ENCODE peak calls at places on chromosomes 12 and 14, in five cellular contexts. One of them, this sample, is unnamed. For H3K27me3, the result is how much of the 10 kb centered on the place peaks cover.

GRCh38 chr14:30656190-30656632 is 34.1 kb downstream of the SCFD1 start:
- DNase-seq in uterus: peak
- DNase-seq in CD4-positive, alpha-beta T cell: no peak
- DNase-seq in astrocyte: peak
- DNase-seq in naive thymus-derived CD4-positive, alpha-beta T cell: peak
- DNase-seq in this sample: peak

GRCh38 chr14:46058964-46059580 is 592.5 kb downstream of the RPL10L start:
- DNase-seq in uterus: no peak
- DNase-seq in CD4-positive, alpha-beta T cell: no peak
- DNase-seq in astrocyte: no peak
- DNase-seq in naive thymus-derived CD4-positive, alpha-beta T cell: no peak
- DNase-seq in this sample: no peak

GRCh38 chr12:1103632-1104031 is 112.6 kb downstream of the ERC1 start:
- DNase-seq in uterus: no peak
- DNase-seq in CD4-positive, alpha-beta T cell: no peak
- DNase-seq in astrocyte: no peak
- DNase-seq in naive thymus-derived CD4-positive, alpha-beta T cell: no peak
- DNase-seq in this sample: no peak

GRCh38 chr12:65695077-65695865 is 129.0 kb upstream of the HMGA2 start:
- DNase-seq in uterus: no peak
- DNase-seq in CD4-positive, alpha-beta T cell: no peak
- DNase-seq in astrocyte: peak
- DNase-seq in naive thymus-derived CD4-positive, alpha-beta T cell: no peak
- DNase-seq in this sample: peak

GRCh38 chr12:1930816-1931597 is 12.6 kb upstream of the CACNA2D4 start:
- DNase-seq in uterus: peak
- DNase-seq in CD4-positive, alpha-beta T cell: no peak
- DNase-seq in astrocyte: no peak
- DNase-seq in naive thymus-derived CD4-positive, alpha-beta T cell: no peak
- DNase-seq in this sample: no peak

GRCh38 chr12:42240131-42240750 is 2.2 kb upstream of the YAF2 start:
- DNase-seq in uterus: no peak
- DNase-seq in CD4-positive, alpha-beta T cell: no peak
- DNase-seq in astrocyte: no peak
- DNase-seq in naive thymus-derived CD4-positive, alpha-beta T cell: no peak
- DNase-seq in this sample: no peak

GRCh38 chr12:25186788-25187397 is 8.1 kb downstream of the DNAI7 start:
- DNase-seq in uterus: no peak
- DNase-seq in CD4-positive, alpha-beta T cell: no peak
- DNase-seq in astrocyte: peak
- DNase-seq in naive thymus-derived CD4-positive, alpha-beta T cell: peak
- DNase-seq in this sample: peak

GRCh38 chr12:116508145-116509121 is 50.7 kb upstream of the MAP1LC3B2 start:
- DNase-seq in uterus: peak
- DNase-seq in CD4-positive, alpha-beta T cell: no peak
- DNase-seq in astrocyte: no peak
- DNase-seq in naive thymus-derived CD4-positive, alpha-beta T cell: peak
- DNase-seq in this sample: peak

GRCh38 chr12:10241781-10242180 is 29.1 kb downstream of the GABARAPL1 start:
- DNase-seq in uterus: no peak
- DNase-seq in CD4-positive, alpha-beta T cell: no peak
- DNase-seq in astrocyte: no peak
- DNase-seq in naive thymus-derived CD4-positive, alpha-beta T cell: no peak
- DNase-seq in this sample: no peak

GRCh38 chr14:32012062-32012461 is 65.0 kb upstream of the ARHGAP5 start:
- DNase-seq in uterus: no peak
- DNase-seq in CD4-positive, alpha-beta T cell: no peak
- DNase-seq in astrocyte: no peak
- DNase-seq in naive thymus-derived CD4-positive, alpha-beta T cell: no peak
- DNase-seq in this sample: no peak

GRCh38 chr14:91215381-91215780 is 29.1 kb downstream of the GPR68 start:
- DNase-seq in uterus: no peak
- DNase-seq in CD4-positive, alpha-beta T cell: no peak
- DNase-seq in astrocyte: no peak
- DNase-seq in naive thymus-derived CD4-positive, alpha-beta T cell: no peak
- DNase-seq in this sample: no peak

GRCh38 chr14:58915646-58916045 is 272.8 kb upstream of the DAAM1 start:
- DNase-seq in uterus: no peak
- DNase-seq in CD4-positive, alpha-beta T cell: no peak
- DNase-seq in astrocyte: no peak
- DNase-seq in naive thymus-derived CD4-positive, alpha-beta T cell: no peak
- DNase-seq in this sample: no peak

GRCh38 chr12:121590476-121591143 is 9.8 kb upstream of the KDM2B start:
- DNase-seq in uterus: peak
- DNase-seq in CD4-positive, alpha-beta T cell: peak
- DNase-seq in astrocyte: peak
- DNase-seq in naive thymus-derived CD4-positive, alpha-beta T cell: peak
- DNase-seq in this sample: peak

GRCh38 chr12:64739778-64740177 is 19.4 kb downstream of the GNS start:
- DNase-seq in uterus: no peak
- DNase-seq in CD4-positive, alpha-beta T cell: no peak
- DNase-seq in astrocyte: no peak
- DNase-seq in naive thymus-derived CD4-positive, alpha-beta T cell: no peak
- DNase-seq in this sample: no peak

GRCh38 chr14:58109761-58110160 is 42.3 kb downstream of the ARMH4 start:
- DNase-seq in uterus: no peak
- DNase-seq in CD4-positive, alpha-beta T cell: no peak
- DNase-seq in astrocyte: no peak
- DNase-seq in naive thymus-derived CD4-positive, alpha-beta T cell: no peak
- DNase-seq in this sample: no peak

GRCh38 chr12:42504049-42504448 is 85.5 kb downstream of the PRICKLE1 start:
- DNase-seq in uterus: peak
- DNase-seq in CD4-positive, alpha-beta T cell: no peak
- DNase-seq in astrocyte: peak
- DNase-seq in naive thymus-derived CD4-positive, alpha-beta T cell: no peak
- DNase-seq in this sample: peak

GRCh38 chr12:121255433-121255832 is 41.1 kb downstream of the CAMKK2 start:
- DNase-seq in uterus: no peak
- DNase-seq in CD4-positive, alpha-beta T cell: no peak
- DNase-seq in astrocyte: no peak
- DNase-seq in naive thymus-derived CD4-positive, alpha-beta T cell: no peak
- DNase-seq in this sample: no peak

GRCh38 chr12:11650279-11650696 is 814 bp downstream of the ETV6 start:
- DNase-seq in uterus: peak
- DNase-seq in CD4-positive, alpha-beta T cell: no peak
- DNase-seq in astrocyte: no peak
- DNase-seq in naive thymus-derived CD4-positive, alpha-beta T cell: no peak
- DNase-seq in this sample: no peak

GRCh38 chr12:108363165-108363564 is 24.1 kb upstream of the CMKLR1 start:
- DNase-seq in uterus: no peak
- DNase-seq in CD4-positive, alpha-beta T cell: no peak
- DNase-seq in astrocyte: no peak
- DNase-seq in naive thymus-derived CD4-positive, alpha-beta T cell: no peak
- DNase-seq in this sample: no peak

GRCh38 chr12:130752692-130753230 is 36.7 kb upstream of the RIMBP2 start:
- DNase-seq in uterus: no peak
- DNase-seq in CD4-positive, alpha-beta T cell: no peak
- DNase-seq in astrocyte: no peak
- DNase-seq in naive thymus-derived CD4-positive, alpha-beta T cell: no peak
- DNase-seq in this sample: no peak
- H3K27me3 ChIP-seq in uterus: under half
- H3K27me3 ChIP-seq in CD4-positive, alpha-beta T cell: under half
- H3K27me3 ChIP-seq in astrocyte: under half
- H3K27me3 ChIP-seq in naive thymus-derived CD4-positive, alpha-beta T cell: under half
- H3K27me3 ChIP-seq in this sample: under half

DNA sequence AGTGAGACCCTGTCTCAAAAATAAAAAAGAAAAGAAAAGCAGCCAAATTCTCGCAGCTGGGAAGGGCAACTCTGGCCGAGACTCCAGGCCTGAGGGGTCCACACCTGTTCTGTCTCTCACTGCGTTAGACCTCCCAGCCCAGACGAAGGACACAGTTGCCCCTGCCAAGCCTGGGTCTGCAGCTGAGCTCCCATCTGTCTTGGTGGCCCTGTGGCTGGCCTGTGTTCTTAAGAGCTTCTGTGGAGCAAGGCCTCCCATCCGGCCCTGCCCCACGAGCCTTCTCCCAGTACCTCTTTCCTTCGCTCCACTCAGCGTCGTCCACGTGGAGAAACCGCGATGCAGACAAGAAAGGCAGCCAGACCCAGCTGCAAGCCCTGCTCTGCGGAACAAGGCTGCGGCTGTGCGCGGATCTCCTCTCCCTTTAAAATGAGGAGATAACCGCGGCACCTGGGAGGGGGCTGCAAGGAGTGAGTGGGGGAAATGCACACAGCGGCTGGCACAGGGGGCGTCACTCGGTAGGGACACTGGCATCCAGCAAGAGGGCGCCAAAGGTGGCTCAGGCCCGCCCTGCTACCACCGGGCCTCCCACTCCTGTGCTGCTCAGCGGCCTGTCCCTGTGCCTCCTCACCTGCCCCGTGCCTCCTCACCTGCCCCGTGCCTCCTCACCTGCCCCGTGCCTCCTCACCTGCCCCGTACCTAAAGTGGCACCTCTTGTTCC is 42.4 kb downstream of the LRRC74A start:
- DNase-seq in uterus: no peak
- DNase-seq in CD4-positive, alpha-beta T cell: no peak
- DNase-seq in astrocyte: no peak
- DNase-seq in naive thymus-derived CD4-positive, alpha-beta T cell: no peak
- DNase-seq in this sample: no peak
- H3K27me3 ChIP-seq in uterus: under half
- H3K27me3 ChIP-seq in CD4-positive, alpha-beta T cell: under half
- H3K27me3 ChIP-seq in astrocyte: under half
- H3K27me3 ChIP-seq in naive thymus-derived CD4-positive, alpha-beta T cell: under half
- H3K27me3 ChIP-seq in this sample: under half

GRCh38 chr12:3205742-3206519 is 128.8 kb downstream of the TSPAN9 start:
- DNase-seq in uterus: no peak
- DNase-seq in CD4-positive, alpha-beta T cell: no peak
- DNase-seq in astrocyte: no peak
- DNase-seq in naive thymus-derived CD4-positive, alpha-beta T cell: no peak
- DNase-seq in this sample: no peak

GRCh38 chr12:3206536-3207072 is 129.4 kb downstream of the TSPAN9 start:
- DNase-seq in uterus: no peak
- DNase-seq in CD4-positive, alpha-beta T cell: no peak
- DNase-seq in astrocyte: no peak
- DNase-seq in naive thymus-derived CD4-positive, alpha-beta T cell: no peak
- DNase-seq in this sample: no peak

GRCh38 chr12:3203713-3204112 is 126.5 kb downstream of the TSPAN9 start:
- DNase-seq in uterus: no peak
- DNase-seq in CD4-positive, alpha-beta T cell: no peak
- DNase-seq in astrocyte: no peak
- DNase-seq in naive thymus-derived CD4-positive, alpha-beta T cell: no peak
- DNase-seq in this sample: no peak

GRCh38 chr12:3204143-3204542 is 127.0 kb downstream of the TSPAN9 start:
- DNase-seq in uterus: no peak
- DNase-seq in CD4-positive, alpha-beta T cell: no peak
- DNase-seq in astrocyte: no peak
- DNase-seq in naive thymus-derived CD4-positive, alpha-beta T cell: no peak
- DNase-seq in this sample: no peak

DNA sequence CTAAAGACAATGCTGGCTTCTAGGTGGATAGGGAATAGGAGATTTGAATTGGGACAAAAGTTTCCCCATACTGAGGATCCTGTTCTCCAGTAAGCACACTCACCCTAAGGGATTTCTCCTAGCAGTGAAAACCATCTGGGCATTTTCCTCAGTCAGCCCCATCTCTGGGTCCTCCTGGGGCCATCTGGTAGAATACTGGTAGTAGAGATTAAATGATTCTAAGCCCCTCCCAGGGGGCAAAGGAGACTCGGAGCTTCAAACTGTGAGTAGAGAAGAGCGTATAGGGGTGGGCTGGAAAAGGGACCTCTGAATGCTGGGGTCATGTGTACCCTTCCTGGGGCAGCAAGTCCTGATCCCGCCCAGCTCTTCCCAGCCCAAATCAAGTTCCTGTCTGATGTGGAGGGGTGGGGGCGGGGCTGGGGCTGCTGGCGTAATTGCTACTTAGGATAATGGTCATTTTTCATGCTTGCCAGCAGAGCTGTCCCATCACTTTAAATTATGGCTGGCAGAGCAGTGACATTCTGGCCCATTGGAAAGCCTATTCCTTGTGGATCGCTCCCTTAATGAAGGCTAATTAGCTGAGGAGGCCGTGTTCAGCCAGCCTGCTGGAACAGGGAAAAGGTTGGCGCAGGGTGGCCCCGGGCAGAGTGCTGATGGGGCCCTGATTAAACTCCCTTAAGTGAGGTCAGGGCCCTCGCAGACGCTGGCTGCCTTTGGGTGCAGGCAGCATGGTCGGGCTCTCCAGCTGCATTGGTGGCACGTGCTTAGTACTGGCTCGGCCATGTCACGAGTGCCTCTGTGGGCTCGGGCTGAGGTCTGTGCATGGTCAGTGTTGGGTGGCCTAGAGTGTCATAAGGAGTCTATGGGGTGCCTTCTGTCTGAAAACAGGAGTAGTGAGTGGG is 127.8 kb downstream of the TSPAN9 start:
- DNase-seq in uterus: no peak
- DNase-seq in CD4-positive, alpha-beta T cell: no peak
- DNase-seq in astrocyte: no peak
- DNase-seq in naive thymus-derived CD4-positive, alpha-beta T cell: no peak
- DNase-seq in this sample: no peak
- H3K27me3 ChIP-seq in uterus: under half
- H3K27me3 ChIP-seq in CD4-positive, alpha-beta T cell: under half
- H3K27me3 ChIP-seq in astrocyte: under half
- H3K27me3 ChIP-seq in naive thymus-derived CD4-positive, alpha-beta T cell: under half
- H3K27me3 ChIP-seq in this sample: under half

GRCh38 chr12:128974881-128975280 is 121.6 kb downstream of the GLT1D1 start:
- DNase-seq in uterus: no peak
- DNase-seq in CD4-positive, alpha-beta T cell: no peak
- DNase-seq in astrocyte: no peak
- DNase-seq in naive thymus-derived CD4-positive, alpha-beta T cell: no peak
- DNase-seq in this sample: no peak

GRCh38 chr12:128970941-128971340 is 117.7 kb downstream of the GLT1D1 start:
- DNase-seq in uterus: no peak
- DNase-seq in CD4-positive, alpha-beta T cell: no peak
- DNase-seq in astrocyte: no peak
- DNase-seq in naive thymus-derived CD4-positive, alpha-beta T cell: no peak
- DNase-seq in this sample: no peak

GRCh38 chr12:128971802-128972201 is 118.5 kb downstream of the GLT1D1 start:
- DNase-seq in uterus: no peak
- DNase-seq in CD4-positive, alpha-beta T cell: no peak
- DNase-seq in astrocyte: no peak
- DNase-seq in naive thymus-derived CD4-positive, alpha-beta T cell: no peak
- DNase-seq in this sample: no peak

GRCh38 chr12:128976120-128976519 is 122.8 kb downstream of the GLT1D1 start:
- DNase-seq in uterus: no peak
- DNase-seq in CD4-positive, alpha-beta T cell: peak
- DNase-seq in astrocyte: no peak
- DNase-seq in naive thymus-derived CD4-positive, alpha-beta T cell: peak
- DNase-seq in this sample: no peak

GRCh38 chr12:128973883-128974681 is 120.8 kb downstream of the GLT1D1 start:
- DNase-seq in uterus: no peak
- DNase-seq in CD4-positive, alpha-beta T cell: no peak
- DNase-seq in astrocyte: no peak
- DNase-seq in naive thymus-derived CD4-positive, alpha-beta T cell: no peak
- DNase-seq in this sample: no peak
- H3K27me3 ChIP-seq in uterus: under half
- H3K27me3 ChIP-seq in CD4-positive, alpha-beta T cell: under half
- H3K27me3 ChIP-seq in astrocyte: under half
- H3K27me3 ChIP-seq in naive thymus-derived CD4-positive, alpha-beta T cell: under half
- H3K27me3 ChIP-seq in this sample: under half

DNA sequence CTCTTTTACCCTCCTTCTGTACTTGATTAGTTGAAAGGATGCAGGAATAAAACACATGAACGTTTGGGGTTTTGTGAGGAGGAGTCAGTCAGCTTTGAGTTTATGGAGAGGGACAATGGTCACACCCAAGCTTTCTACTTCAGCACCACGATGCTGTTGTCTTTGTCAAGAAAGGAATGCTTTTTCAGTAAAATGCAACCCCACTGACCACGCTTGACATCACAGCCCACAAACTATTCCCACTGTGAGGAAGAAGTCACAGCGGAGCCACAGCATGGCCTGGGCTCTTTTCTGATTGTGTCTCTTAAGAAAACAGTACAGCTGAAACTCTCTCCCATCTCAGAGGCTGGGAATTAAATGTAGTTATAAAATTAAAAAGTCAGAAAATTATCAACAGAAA is 135.2 kb downstream of the APAF1 start:
- DNase-seq in uterus: no peak
- DNase-seq in CD4-positive, alpha-beta T cell: no peak
- DNase-seq in astrocyte: peak
- DNase-seq in naive thymus-derived CD4-positive, alpha-beta T cell: no peak
- DNase-seq in this sample: no peak
- H3K27me3 ChIP-seq in uterus: under half
- H3K27me3 ChIP-seq in CD4-positive, alpha-beta T cell: under half
- H3K27me3 ChIP-seq in astrocyte: under half
- H3K27me3 ChIP-seq in naive thymus-derived CD4-positive, alpha-beta T cell: under half
- H3K27me3 ChIP-seq in this sample: under half

This sample was measured in fibroblast of lung.